ENCODE peak calls at places on chromosomes 11 and 22, in four cellular contexts. One of them, this sample, is unnamed.

GRCh38 chr11:126332221-126332711 is 23.2 kb upstream of the ST3GAL4 start:
- DNase-seq in SK-N-SH: peak
- DNase-seq in WTC11: no peak
- DNase-seq in H1: no peak
- DNase-seq in this sample: no peak

GRCh38 chr22:20425821-20426615 is 11.6 kb downstream of the SCARF2 start:
- DNase-seq in WTC11: no peak
- DNase-seq in SK-N-SH: no peak
- DNase-seq in H1: no peak
- DNase-seq in this sample: no peak

GRCh38 chr11:3121931-3122774 is 43.0 kb downstream of the OSBPL5 start:
- DNase-seq in SK-N-SH: peak
- DNase-seq in WTC11: peak
- DNase-seq in H1: no peak
- DNase-seq in this sample: no peak

GRCh38 chr11:95398437-95399112 is 167.6 kb upstream of the SESN3 start:
- DNase-seq in WTC11: no peak
- DNase-seq in SK-N-SH: peak
- DNase-seq in H1: no peak
- DNase-seq in this sample: no peak

GRCh38 chr11:96065379-96065778 is 141.5 kb upstream of the MTMR2 start:
- DNase-seq in H1: no peak
- DNase-seq in WTC11: no peak
- DNase-seq in SK-N-SH: no peak
- DNase-seq in this sample: no peak

GRCh38 chr22:34108168-34108567 is 187.9 kb upstream of the LARGE1 start:
- DNase-seq in SK-N-SH: no peak
- DNase-seq in WTC11: no peak
- DNase-seq in H1: no peak
- DNase-seq in this sample: no peak

GRCh38 chr22:24845036-24845918 is 39.3 kb downstream of the SGSM1 start:
- DNase-seq in H1: no peak
- DNase-seq in SK-N-SH: no peak
- DNase-seq in WTC11: no peak
- DNase-seq in this sample: no peak

GRCh38 chr11:33476945-33477584 is 219.9 kb downstream of the HIPK3 start:
- DNase-seq in SK-N-SH: no peak
- DNase-seq in H1: no peak
- DNase-seq in WTC11: no peak
- DNase-seq in this sample: no peak

GRCh38 chr11:111336582-111337256 is 38.4 kb downstream of the POU2AF3 start:
- DNase-seq in H1: no peak
- DNase-seq in WTC11: no peak
- DNase-seq in SK-N-SH: no peak
- DNase-seq in this sample: no peak

DNA sequence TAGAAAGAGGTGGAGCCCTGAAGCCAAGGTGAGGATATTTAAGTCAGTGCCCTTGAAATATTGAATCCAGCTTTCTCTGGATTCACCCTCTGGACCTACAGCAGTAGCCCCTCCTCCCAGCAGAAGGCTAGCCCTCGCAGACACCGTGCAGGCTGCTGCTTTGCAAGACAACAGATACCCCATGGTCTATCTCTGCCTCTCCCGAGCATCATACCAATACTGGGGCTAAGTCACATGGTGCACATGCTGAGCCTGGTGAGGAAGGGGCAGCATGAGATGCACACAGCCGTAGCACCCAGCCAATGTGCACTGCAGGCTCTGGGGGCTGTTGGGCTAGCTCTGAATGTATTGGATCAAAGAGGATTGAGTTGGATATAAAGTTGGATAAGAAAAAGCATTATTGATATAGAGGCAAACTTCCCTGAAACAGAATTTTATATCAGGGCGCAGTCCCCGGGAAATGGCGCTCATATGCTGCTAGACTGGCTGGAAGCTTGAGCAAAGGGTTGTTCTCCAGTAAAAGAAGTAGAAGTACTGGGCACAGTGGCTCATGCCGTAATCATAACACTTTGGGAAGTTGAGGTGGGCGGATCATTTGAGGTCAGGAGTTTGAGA is 200.5 kb upstream of the B3GAT1 start:
- DNase-seq in WTC11: no peak
- DNase-seq in H1: no peak
- DNase-seq in SK-N-SH: no peak
- DNase-seq in this sample: no peak
- TF ChIP-seq TEAD4 in WTC11: no peak
- TF ChIP-seq TEAD4 in H1: no peak
- TF ChIP-seq TEAD4 in SK-N-SH: no peak
- TF ChIP-seq TEAD4 in this sample: no peak

DNA sequence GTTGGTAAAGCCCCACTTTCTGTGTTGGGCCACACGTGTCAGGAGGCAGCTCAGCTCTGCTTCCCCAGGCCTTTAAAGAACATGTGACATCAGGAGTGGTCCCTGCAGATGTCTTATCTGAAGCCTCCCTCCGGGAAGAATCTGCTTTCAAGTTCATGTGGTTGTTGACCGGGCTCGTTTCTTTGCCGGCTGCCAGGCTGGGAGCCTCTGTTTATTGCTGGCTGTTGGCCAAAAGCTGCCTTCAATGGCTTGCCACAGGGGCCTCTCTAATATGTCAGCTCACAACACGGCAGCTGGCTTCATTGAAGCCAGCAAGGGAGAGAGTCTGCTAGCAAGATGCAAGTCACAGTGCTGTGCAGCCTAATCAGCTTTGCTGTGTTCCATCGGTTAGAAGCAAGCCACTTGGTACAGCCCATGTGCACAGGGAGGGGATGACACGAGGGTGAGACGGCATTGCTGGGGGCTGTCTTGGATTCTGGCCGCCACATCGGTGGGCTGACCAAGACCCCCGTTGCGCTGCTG is 14.6 kb downstream of the MRGPRF start:
- DNase-seq in WTC11: peak
- DNase-seq in H1: no peak
- DNase-seq in SK-N-SH: peak
- DNase-seq in this sample: peak
- TF ChIP-seq TEAD4 in WTC11: no peak
- TF ChIP-seq TEAD4 in H1: no peak
- TF ChIP-seq TEAD4 in SK-N-SH: no peak
- TF ChIP-seq TEAD4 in this sample: no peak

DNA sequence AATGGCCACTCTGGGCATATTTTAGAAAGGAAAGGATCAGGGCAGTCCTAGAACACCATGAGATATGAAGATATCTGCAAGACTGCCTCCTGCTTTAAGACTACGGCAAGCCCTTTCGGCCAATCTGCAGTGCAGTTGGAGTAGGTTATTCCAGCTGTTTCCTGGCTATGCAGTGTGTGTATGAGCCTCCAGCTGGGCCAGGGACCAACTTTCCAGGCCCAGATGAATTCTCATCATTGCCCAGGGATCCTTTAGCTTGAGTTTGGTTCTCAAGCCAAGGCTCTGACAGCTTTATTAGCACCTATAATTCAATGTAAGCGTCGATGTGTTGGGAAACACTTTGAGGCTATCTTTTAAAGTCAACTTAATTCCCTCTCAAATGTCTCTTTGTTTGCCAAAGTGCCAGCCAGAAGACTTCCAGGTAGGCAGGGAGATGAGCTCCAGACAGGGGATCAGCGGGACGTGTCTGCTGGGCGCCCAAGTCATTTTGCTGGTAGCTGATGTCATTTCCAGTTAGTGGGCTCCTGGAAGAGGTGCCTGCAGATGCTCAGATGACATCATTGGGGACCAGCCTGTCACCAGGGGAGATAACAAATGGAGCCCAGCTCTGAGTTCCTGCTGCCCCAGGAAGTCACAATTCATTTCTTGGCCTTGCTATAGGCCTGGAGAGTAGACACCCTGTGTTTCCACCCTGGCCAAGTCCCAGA is 520.5 kb downstream of the SOX6 start:
- DNase-seq in WTC11: no peak
- DNase-seq in H1: no peak
- DNase-seq in SK-N-SH: peak
- DNase-seq in this sample: no peak
- TF ChIP-seq TEAD4 in WTC11: no peak
- TF ChIP-seq TEAD4 in H1: no peak
- TF ChIP-seq TEAD4 in SK-N-SH: no peak
- TF ChIP-seq TEAD4 in this sample: no peak

DNA sequence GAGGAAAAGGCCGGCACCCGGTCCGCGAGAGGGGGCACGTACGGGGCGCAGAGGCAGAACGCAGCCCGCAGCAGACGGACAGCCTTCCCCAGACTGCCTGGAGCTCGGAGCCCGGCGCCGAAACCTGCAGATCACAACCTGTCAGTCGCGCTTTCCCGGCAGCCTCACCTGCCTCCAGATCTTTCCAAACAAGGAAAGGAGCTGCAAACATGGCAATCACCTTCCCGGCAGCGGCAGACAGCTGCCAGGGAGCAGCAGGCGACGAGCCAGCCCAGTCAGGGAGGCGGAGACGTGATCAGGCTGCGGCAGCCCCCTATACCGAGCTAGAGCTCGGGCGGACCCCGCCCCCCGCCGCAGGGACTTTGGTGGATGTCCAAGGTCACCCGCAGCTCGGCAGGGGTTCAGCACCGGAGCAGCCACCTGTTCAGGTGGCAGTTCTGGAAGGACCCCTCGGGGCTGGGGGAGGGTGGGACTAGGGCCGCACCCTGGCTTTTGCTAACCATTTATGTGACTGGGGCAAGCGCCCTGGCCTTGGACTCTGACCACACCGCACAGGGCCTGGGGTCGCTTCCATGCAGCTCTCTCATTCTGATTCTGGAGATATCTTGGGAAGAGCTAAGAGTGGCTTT is 143.8 kb downstream of the NECTIN1 start:
- DNase-seq in WTC11: peak
- DNase-seq in SK-N-SH: peak
- DNase-seq in H1: no peak
- DNase-seq in this sample: no peak
- TF ChIP-seq TEAD4 in WTC11: no peak
- TF ChIP-seq TEAD4 in SK-N-SH: no peak
- TF ChIP-seq TEAD4 in H1: no peak
- TF ChIP-seq TEAD4 in this sample: no peak

GRCh38 chr11:117941163-117941707 is 12.0 kb upstream of the TMPRSS13 start:
- DNase-seq in SK-N-SH: no peak
- DNase-seq in H1: no peak
- DNase-seq in WTC11: no peak
- DNase-seq in this sample: no peak
- TF ChIP-seq TEAD4 in SK-N-SH: no peak
- TF ChIP-seq TEAD4 in H1: no peak
- TF ChIP-seq TEAD4 in WTC11: no peak
- TF ChIP-seq TEAD4 in this sample: no peak